ENCODE peak calls at places on chromosome 11, in four cellular contexts. One of them, this sample, is unnamed.

GRCh38 chr11:72773291-72773690 is 20.6 kb downstream of the STARD10 start:
- DNase-seq in BJ: no peak
- DNase-seq in CD8-positive, alpha-beta memory T cell: no peak
- DNase-seq in left ventricle myocardium superior: peak; percentile 69
- DNase-seq in this sample: no peak

GRCh38 chr11:107780136-107780535 is 68.3 kb upstream of the SLN start:
- DNase-seq in BJ: no peak
- DNase-seq in CD8-positive, alpha-beta memory T cell: no peak
- DNase-seq in left ventricle myocardium superior: no peak
- DNase-seq in this sample: no peak

GRCh38 chr11:103317118-103317517 is 207.9 kb downstream of the DYNC2H1 start:
- DNase-seq in BJ: no peak
- DNase-seq in CD8-positive, alpha-beta memory T cell: no peak
- DNase-seq in left ventricle myocardium superior: no peak
- DNase-seq in this sample: no peak

GRCh38 chr11:79400206-79400605 is 40.6 kb downstream of the TENM4 start:
- DNase-seq in BJ: no peak
- DNase-seq in CD8-positive, alpha-beta memory T cell: no peak
- DNase-seq in left ventricle myocardium superior: no peak
- DNase-seq in this sample: no peak

GRCh38 chr11:123409456-123409801 is 20.6 kb upstream of the GRAMD1B start:
- DNase-seq in BJ: no peak
- DNase-seq in CD8-positive, alpha-beta memory T cell: no peak
- DNase-seq in left ventricle myocardium superior: no peak
- DNase-seq in this sample: no peak

GRCh38 chr11:121460941-121461514 is 8.3 kb upstream of the SORL1-AS1 start:
- DNase-seq in BJ: no peak
- DNase-seq in CD8-positive, alpha-beta memory T cell: no peak
- DNase-seq in left ventricle myocardium superior: no peak
- DNase-seq in this sample: no peak

GRCh38 chr11:64034411-64034811 is 1.3 kb upstream of the FLRT1 start:
- DNase-seq in BJ: no peak
- DNase-seq in CD8-positive, alpha-beta memory T cell: no peak
- DNase-seq in left ventricle myocardium superior: no peak
- DNase-seq in this sample: no peak

GRCh38 chr11:132312161-132312560 is 941.7 kb downstream of the NTM start:
- DNase-seq in BJ: no peak
- DNase-seq in CD8-positive, alpha-beta memory T cell: no peak
- DNase-seq in left ventricle myocardium superior: no peak
- DNase-seq in this sample: no peak

This sample was measured in Jurkat, Clone E6-1.